ENCODE peak calls at places on chromosomes 2 and 18, in ten cellular contexts. One of them, this sample, is unnamed.
A peak's percentile ranks its signal among the peaks of the same experiment; 100 is the strongest.

GRCh38 chr2:239938651-239939486 is 86.3 kb downstream of the NDUFA10 start:
- DNase-seq in CD8-positive, alpha-beta memory T cell: no peak
- DNase-seq in K562: no peak
- DNase-seq in tibial artery: peak; percentile 12
- DNase-seq in fibroblast of lung: no peak
- DNase-seq in heart left ventricle: peak; percentile 17
- DNase-seq in cardiac muscle cell: no peak
- DNase-seq in heart right ventricle: no peak
- DNase-seq in upper lobe of left lung: peak; percentile 20
- DNase-seq in psoas muscle: no peak
- DNase-seq in this sample: no peak

GRCh38 chr2:237631801-237632585 is 4.6 kb downstream of the LRRFIP1 start:
- DNase-seq in CD8-positive, alpha-beta memory T cell: no peak
- DNase-seq in fibroblast of lung: no peak
- DNase-seq in heart right ventricle: no peak
- DNase-seq in upper lobe of left lung: no peak
- DNase-seq in cardiac muscle cell: no peak
- DNase-seq in heart left ventricle: peak; percentile 22
- DNase-seq in tibial artery: no peak
- DNase-seq in psoas muscle: no peak
- DNase-seq in K562: no peak
- DNase-seq in this sample: no peak

GRCh38 chr2:69191672-69192071 is 178.7 kb downstream of the ANTXR1 start:
- DNase-seq in tibial artery: no peak
- DNase-seq in K562: no peak
- DNase-seq in heart right ventricle: no peak
- DNase-seq in CD8-positive, alpha-beta memory T cell: no peak
- DNase-seq in upper lobe of left lung: no peak
- DNase-seq in psoas muscle: no peak
- DNase-seq in cardiac muscle cell: no peak
- DNase-seq in fibroblast of lung: no peak
- DNase-seq in heart left ventricle: no peak
- DNase-seq in this sample: no peak

GRCh38 chr18:43893001-43893637 is 615.8 kb upstream of the SYT4 start:
- DNase-seq in CD8-positive, alpha-beta memory T cell: no peak
- DNase-seq in cardiac muscle cell: peak; percentile 74
- DNase-seq in tibial artery: no peak
- DNase-seq in heart left ventricle: no peak
- DNase-seq in K562: no peak
- DNase-seq in upper lobe of left lung: no peak
- DNase-seq in psoas muscle: no peak
- DNase-seq in heart right ventricle: no peak
- DNase-seq in fibroblast of lung: peak; percentile 99
- DNase-seq in this sample: peak; percentile 45

GRCh38 chr18:48542513-48543181 is 3.8 kb downstream of the CTIF start:
- DNase-seq in psoas muscle: no peak
- DNase-seq in fibroblast of lung: no peak
- DNase-seq in cardiac muscle cell: no peak
- DNase-seq in heart right ventricle: no peak
- DNase-seq in CD8-positive, alpha-beta memory T cell: no peak
- DNase-seq in upper lobe of left lung: no peak
- DNase-seq in K562: peak; percentile 69
- DNase-seq in tibial artery: no peak
- DNase-seq in heart left ventricle: no peak
- DNase-seq in this sample: peak; percentile 50

GRCh38 chr18:51666717-51667320 is 469.3 kb upstream of the MEX3C start:
- DNase-seq in upper lobe of left lung: no peak
- DNase-seq in cardiac muscle cell: peak; percentile 78
- DNase-seq in K562: no peak
- DNase-seq in heart right ventricle: no peak
- DNase-seq in heart left ventricle: peak; percentile 44
- DNase-seq in tibial artery: no peak
- DNase-seq in fibroblast of lung: peak; percentile 11
- DNase-seq in psoas muscle: no peak
- DNase-seq in CD8-positive, alpha-beta memory T cell: no peak
- DNase-seq in this sample: no peak

GRCh38 chr2:117071556-117072102 is 742.9 kb upstream of the DDX18 start:
- DNase-seq in cardiac muscle cell: no peak
- DNase-seq in fibroblast of lung: no peak
- DNase-seq in tibial artery: no peak
- DNase-seq in psoas muscle: no peak
- DNase-seq in heart right ventricle: no peak
- DNase-seq in heart left ventricle: no peak
- DNase-seq in CD8-positive, alpha-beta memory T cell: no peak
- DNase-seq in K562: no peak
- DNase-seq in upper lobe of left lung: no peak
- DNase-seq in this sample: no peak

GRCh38 chr2:46275995-46276394 is 21.2 kb upstream of the EPAS1 start:
- DNase-seq in cardiac muscle cell: peak; percentile 76
- DNase-seq in fibroblast of lung: peak; percentile 29
- DNase-seq in heart right ventricle: peak; percentile 87
- DNase-seq in K562: no peak
- DNase-seq in heart left ventricle: peak; percentile 86
- DNase-seq in psoas muscle: peak; percentile 39
- DNase-seq in tibial artery: peak; percentile 63
- DNase-seq in CD8-positive, alpha-beta memory T cell: peak; percentile 43
- DNase-seq in upper lobe of left lung: peak; percentile 81
- DNase-seq in this sample: no peak

GRCh38 chr2:10501980-10502802 is 54.1 kb upstream of the ODC1 start:
- DNase-seq in CD8-positive, alpha-beta memory T cell: no peak
- DNase-seq in fibroblast of lung: no peak
- DNase-seq in heart right ventricle: no peak
- DNase-seq in cardiac muscle cell: no peak
- DNase-seq in heart left ventricle: no peak
- DNase-seq in K562: no peak
- DNase-seq in upper lobe of left lung: no peak
- DNase-seq in psoas muscle: no peak
- DNase-seq in tibial artery: no peak
- DNase-seq in this sample: no peak

GRCh38 chr2:207203056-207203455 is 37.3 kb upstream of the KLF7 start:
- DNase-seq in K562: no peak
- DNase-seq in cardiac muscle cell: no peak
- DNase-seq in heart right ventricle: no peak
- DNase-seq in psoas muscle: no peak
- DNase-seq in CD8-positive, alpha-beta memory T cell: no peak
- DNase-seq in tibial artery: no peak
- DNase-seq in fibroblast of lung: no peak
- DNase-seq in heart left ventricle: no peak
- DNase-seq in upper lobe of left lung: no peak
- DNase-seq in this sample: no peak

GRCh38 chr2:207202645-207203044 is 36.9 kb upstream of the KLF7 start:
- DNase-seq in cardiac muscle cell: peak; percentile 65
- DNase-seq in K562: peak; percentile 28
- DNase-seq in CD8-positive, alpha-beta memory T cell: no peak
- DNase-seq in psoas muscle: no peak
- DNase-seq in upper lobe of left lung: no peak
- DNase-seq in heart left ventricle: no peak
- DNase-seq in fibroblast of lung: peak; percentile 43
- DNase-seq in tibial artery: no peak
- DNase-seq in heart right ventricle: no peak
- DNase-seq in this sample: no peak

GRCh38 chr2:207205173-207205957 is 39.6 kb upstream of the KLF7 start:
- DNase-seq in fibroblast of lung: no peak
- DNase-seq in psoas muscle: no peak
- DNase-seq in cardiac muscle cell: no peak
- DNase-seq in heart left ventricle: no peak
- DNase-seq in heart right ventricle: no peak
- DNase-seq in upper lobe of left lung: no peak
- DNase-seq in CD8-positive, alpha-beta memory T cell: no peak
- DNase-seq in K562: no peak
- DNase-seq in tibial artery: no peak
- DNase-seq in this sample: no peak

GRCh38 chr2:207200136-207200535 is 34.4 kb upstream of the KLF7 start:
- DNase-seq in K562: no peak
- DNase-seq in heart right ventricle: no peak
- DNase-seq in psoas muscle: no peak
- DNase-seq in fibroblast of lung: no peak
- DNase-seq in cardiac muscle cell: no peak
- DNase-seq in CD8-positive, alpha-beta memory T cell: no peak
- DNase-seq in tibial artery: no peak
- DNase-seq in upper lobe of left lung: no peak
- DNase-seq in heart left ventricle: no peak
- DNase-seq in this sample: no peak

DNA sequence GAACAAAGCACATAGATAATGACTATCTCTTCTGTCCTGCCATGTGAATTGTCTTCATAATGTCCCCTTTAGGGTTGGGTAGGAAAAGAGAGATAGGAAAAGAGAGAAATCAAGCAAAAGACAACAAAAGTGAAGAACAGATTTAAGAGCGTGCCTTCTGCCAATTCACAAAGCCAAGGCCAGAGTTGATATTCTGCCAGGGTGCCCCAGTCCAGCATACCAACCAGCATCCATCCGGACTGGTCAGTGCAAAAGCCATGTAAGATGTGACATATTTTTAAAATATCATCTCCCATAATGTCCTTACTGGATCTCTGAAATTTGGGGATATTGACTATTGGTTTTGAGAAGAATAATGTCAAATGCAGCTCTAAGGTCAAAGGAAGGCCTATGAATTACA is 35.7 kb upstream of the KLF7 start:
- DNase-seq in K562: no peak
- DNase-seq in tibial artery: no peak
- DNase-seq in fibroblast of lung: no peak
- DNase-seq in heart left ventricle: no peak
- DNase-seq in psoas muscle: no peak
- DNase-seq in cardiac muscle cell: no peak
- DNase-seq in CD8-positive, alpha-beta memory T cell: no peak
- DNase-seq in heart right ventricle: no peak
- DNase-seq in upper lobe of left lung: no peak
- DNase-seq in this sample: no peak
- H3K27ac ChIP-seq in K562: no peak overlapping the region
- H3K27ac ChIP-seq in tibial artery: no peak overlapping the region
- H3K27ac ChIP-seq in fibroblast of lung: no peak overlapping the region
- H3K27ac ChIP-seq in heart left ventricle: no peak overlapping the region
- H3K27ac ChIP-seq in psoas muscle: no peak overlapping the region
- H3K27ac ChIP-seq in cardiac muscle cell: no peak overlapping the region
- H3K27ac ChIP-seq in CD8-positive, alpha-beta memory T cell: no peak overlapping the region
- H3K27ac ChIP-seq in heart right ventricle: no peak overlapping the region
- H3K27ac ChIP-seq in upper lobe of left lung: no peak overlapping the region
- H3K27ac ChIP-seq in this sample: no peak overlapping the region

DNA sequence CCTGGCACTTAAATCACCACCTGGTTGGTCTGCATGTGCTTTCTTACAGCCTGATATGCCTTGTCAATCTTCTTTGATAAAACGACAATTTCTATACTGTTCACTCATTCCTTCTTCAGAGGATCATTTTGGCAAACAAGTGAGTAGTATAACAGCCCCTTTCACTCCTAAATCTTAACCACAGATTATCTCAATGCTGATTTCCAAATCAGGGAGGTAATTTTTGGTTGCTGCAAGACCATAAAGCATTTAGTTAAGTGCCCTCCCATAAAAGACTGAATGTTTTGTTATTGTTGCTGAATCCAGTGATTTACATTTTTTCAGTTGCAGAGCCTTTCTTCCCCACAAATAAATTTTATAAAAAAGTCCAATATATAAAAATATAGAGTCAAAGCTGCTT is 129.2 kb upstream of the CYP26B1 start:
- DNase-seq in heart left ventricle: no peak
- DNase-seq in psoas muscle: no peak
- DNase-seq in K562: no peak
- DNase-seq in fibroblast of lung: peak; percentile 21
- DNase-seq in cardiac muscle cell: peak; percentile 30
- DNase-seq in upper lobe of left lung: no peak
- DNase-seq in heart right ventricle: no peak
- DNase-seq in CD8-positive, alpha-beta memory T cell: no peak
- DNase-seq in tibial artery: no peak
- DNase-seq in this sample: no peak
- H3K27ac ChIP-seq in heart left ventricle: no peak overlapping the region
- H3K27ac ChIP-seq in psoas muscle: no peak overlapping the region
- H3K27ac ChIP-seq in K562: no peak overlapping the region
- H3K27ac ChIP-seq in fibroblast of lung: no peak overlapping the region
- H3K27ac ChIP-seq in cardiac muscle cell: no peak overlapping the region
- H3K27ac ChIP-seq in upper lobe of left lung: no peak overlapping the region
- H3K27ac ChIP-seq in heart right ventricle: no peak overlapping the region
- H3K27ac ChIP-seq in CD8-positive, alpha-beta memory T cell: no peak overlapping the region
- H3K27ac ChIP-seq in tibial artery: no peak overlapping the region
- H3K27ac ChIP-seq in this sample: no peak overlapping the region

DNA sequence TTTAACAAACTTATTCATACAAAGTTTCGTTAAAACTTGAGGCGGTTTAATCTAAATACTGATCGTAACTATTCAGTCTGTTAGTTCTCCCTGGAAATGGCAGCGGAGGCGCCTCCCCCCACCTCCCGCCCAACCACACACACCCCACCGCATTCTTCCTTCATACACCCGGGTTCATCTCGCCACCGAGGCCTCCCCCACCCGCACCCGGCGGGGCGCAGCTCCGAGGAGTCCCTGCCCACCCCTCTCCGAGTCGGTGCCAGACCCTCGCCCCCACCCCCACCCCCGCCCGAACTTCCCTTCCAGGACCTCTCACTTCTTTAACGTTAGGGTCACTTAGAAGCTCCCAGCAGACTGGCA is 881 bp downstream of the ZNF516 start:
- DNase-seq in psoas muscle: peak; percentile 30
- DNase-seq in upper lobe of left lung: peak; percentile 46
- DNase-seq in fibroblast of lung: peak; percentile 45
- DNase-seq in heart right ventricle: no peak
- DNase-seq in K562: no peak
- DNase-seq in CD8-positive, alpha-beta memory T cell: no peak
- DNase-seq in tibial artery: peak; percentile 47
- DNase-seq in heart left ventricle: no peak
- DNase-seq in cardiac muscle cell: peak; percentile 64
- DNase-seq in this sample: no peak
- H3K27ac ChIP-seq in psoas muscle: peak overlapping the region; percentile 91
- H3K27ac ChIP-seq in upper lobe of left lung: peak overlapping the region; percentile 89
- H3K27ac ChIP-seq in fibroblast of lung: peak overlapping the region; percentile 94
- H3K27ac ChIP-seq in heart right ventricle: peak overlapping the region; percentile 86
- H3K27ac ChIP-seq in K562: no peak overlapping the region
- H3K27ac ChIP-seq in CD8-positive, alpha-beta memory T cell: no peak overlapping the region
- H3K27ac ChIP-seq in tibial artery: peak overlapping the region; percentile 46
- H3K27ac ChIP-seq in heart left ventricle: peak overlapping the region; percentile 89
- H3K27ac ChIP-seq in cardiac muscle cell: peak overlapping the region; percentile 63
- H3K27ac ChIP-seq in this sample: peak overlapping the region; percentile 83

DNA sequence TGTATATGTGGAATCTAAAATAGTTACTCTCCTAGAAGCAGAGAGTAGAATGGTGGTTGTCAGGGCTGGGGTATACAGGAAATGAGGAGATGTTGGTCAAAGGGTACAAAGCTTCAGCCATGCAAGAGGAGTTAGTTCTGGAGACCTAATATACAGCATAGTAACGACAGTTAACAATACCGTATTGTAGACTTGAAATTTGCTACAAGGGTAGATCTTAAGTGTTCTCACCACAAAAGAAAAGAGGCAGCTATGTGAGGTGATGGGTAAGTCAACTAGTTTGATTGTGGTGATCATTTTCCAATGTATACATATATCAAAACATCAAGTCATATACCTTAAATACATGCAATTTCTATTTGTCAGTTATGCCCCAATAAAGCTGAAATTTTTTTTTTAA is 98.2 kb upstream of the CYP1B1 start:
- DNase-seq in fibroblast of lung: peak; percentile 52
- DNase-seq in psoas muscle: no peak
- DNase-seq in cardiac muscle cell: no peak
- DNase-seq in upper lobe of left lung: no peak
- DNase-seq in CD8-positive, alpha-beta memory T cell: no peak
- DNase-seq in heart right ventricle: no peak
- DNase-seq in tibial artery: no peak
- DNase-seq in K562: no peak
- DNase-seq in heart left ventricle: no peak
- DNase-seq in this sample: no peak
- H3K27ac ChIP-seq in fibroblast of lung: peak overlapping the region; percentile 20
- H3K27ac ChIP-seq in psoas muscle: no peak overlapping the region
- H3K27ac ChIP-seq in cardiac muscle cell: no peak overlapping the region
- H3K27ac ChIP-seq in upper lobe of left lung: peak overlapping the region; percentile 82
- H3K27ac ChIP-seq in CD8-positive, alpha-beta memory T cell: no peak overlapping the region
- H3K27ac ChIP-seq in heart right ventricle: peak overlapping the region; percentile 41
- H3K27ac ChIP-seq in tibial artery: no peak overlapping the region
- H3K27ac ChIP-seq in K562: no peak overlapping the region
- H3K27ac ChIP-seq in heart left ventricle: peak overlapping the region; percentile 24
- H3K27ac ChIP-seq in this sample: peak overlapping the region; percentile 44

This sample was measured in epithelial cell of prostate.